ENCODE peak calls at places on chromosomes 5 and 9, in four cellular contexts. D, I, H and Q are unnamed samples.

GRCh38 chr9:4541281-4541680 is 51.0 kb downstream of the SLC1A1 start:
- DNase-seq in D (no peak), I (no peak), H (no peak), Q (no peak)

GRCh38 chr5:155046591-155046990 is 33.0 kb downstream of the KIF4B start:
- DNase-seq in D (no peak), I (peak), H (no peak), Q (no peak)

GRCh38 chr9:116276651-116277121 is 123.1 kb downstream of the PAPPA start:
- DNase-seq in D (no peak), I (peak), H (no peak), Q (no peak)

GRCh38 chr9:76987594-76988200 is 31.8 kb upstream of the FOXB2 start:
- DNase-seq in D (peak), I (peak), H (peak), Q (peak)

GRCh38 chr5:147522435-147522834 is 12.6 kb upstream of the DPYSL3 start:
- DNase-seq in D (no peak), I (no peak), H (no peak), Q (no peak)

GRCh38 chr5:67437905-67438845 is 241.6 kb upstream of the CD180 start:
- DNase-seq in D (no peak), I (no peak), H (no peak), Q (no peak)

GRCh38 chr5:113336975-113337374 is 97.8 kb downstream of the TSSK1B start:
- DNase-seq in D (peak), I (peak), H (no peak), Q (no peak)

GRCh38 chr9:17837931-17838330 is 259.1 kb downstream of the SH3GL2 start:
- DNase-seq in D (peak), I (no peak), H (no peak), Q (no peak)

GRCh38 chr5:159805021-159805420 is 111.3 kb upstream of the ADRA1B start:
- DNase-seq in D (no peak), I (no peak), H (no peak), Q (no peak)

GRCh38 chr9:83509372-83509771 is 28.8 kb downstream of the FRMD3 start:
- DNase-seq in D (no peak), I (no peak), H (no peak), Q (no peak)
- TF ChIP-seq CREM in D (no peak), I (no peak), H (no peak), Q (no peak)

GRCh38 chr9:18981471-18982245 is 51.4 kb downstream of the SAXO1 start:
- DNase-seq in D (no peak), I (no peak), H (no peak), Q (no peak)

GRCh38 chr9:18978188-18978587 is 54.8 kb downstream of the SAXO1 start:
- DNase-seq in D (peak), I (no peak), H (no peak), Q (no peak)

GRCh38 chr9:18976368-18977238 is 56.4 kb downstream of the SAXO1 start:
- DNase-seq in D (no peak), I (no peak), H (no peak), Q (no peak)

GRCh38 chr9:18980124-18980660 is 52.8 kb downstream of the SAXO1 start:
- DNase-seq in D (no peak), I (no peak), H (no peak), Q (no peak)

GRCh38 chr9:18979367-18979766 is 53.6 kb downstream of the SAXO1 start:
- DNase-seq in D (no peak), I (no peak), H (no peak), Q (no peak)
- TF ChIP-seq CREM in D (no peak), I (no peak), H (no peak), Q (no peak)

DNA sequence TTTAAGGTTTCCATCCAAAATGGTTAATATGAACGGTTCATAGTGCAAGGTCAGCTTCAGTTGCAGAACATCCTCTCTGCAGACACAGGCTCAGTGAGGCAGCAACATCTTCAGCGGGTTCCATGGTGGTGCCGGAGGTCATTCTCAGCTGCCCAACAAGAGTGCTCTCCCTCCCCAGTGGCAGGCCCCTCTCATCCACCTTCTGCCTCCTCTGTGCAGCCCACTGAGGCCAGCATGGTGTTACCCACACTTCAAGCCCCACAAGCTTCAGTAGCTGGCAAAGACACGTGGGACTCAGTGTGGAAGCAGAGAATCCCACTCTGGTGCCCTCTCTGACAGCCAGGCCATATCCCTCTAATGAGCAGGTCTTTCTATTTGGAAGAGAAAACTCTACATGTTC is 4.1 kb upstream of the ARSI start:
- DNase-seq in D (no peak), I (no peak), H (no peak), Q (no peak)
- TF ChIP-seq CREM in D (no peak), I (no peak), H (no peak), Q (no peak)

DNA sequence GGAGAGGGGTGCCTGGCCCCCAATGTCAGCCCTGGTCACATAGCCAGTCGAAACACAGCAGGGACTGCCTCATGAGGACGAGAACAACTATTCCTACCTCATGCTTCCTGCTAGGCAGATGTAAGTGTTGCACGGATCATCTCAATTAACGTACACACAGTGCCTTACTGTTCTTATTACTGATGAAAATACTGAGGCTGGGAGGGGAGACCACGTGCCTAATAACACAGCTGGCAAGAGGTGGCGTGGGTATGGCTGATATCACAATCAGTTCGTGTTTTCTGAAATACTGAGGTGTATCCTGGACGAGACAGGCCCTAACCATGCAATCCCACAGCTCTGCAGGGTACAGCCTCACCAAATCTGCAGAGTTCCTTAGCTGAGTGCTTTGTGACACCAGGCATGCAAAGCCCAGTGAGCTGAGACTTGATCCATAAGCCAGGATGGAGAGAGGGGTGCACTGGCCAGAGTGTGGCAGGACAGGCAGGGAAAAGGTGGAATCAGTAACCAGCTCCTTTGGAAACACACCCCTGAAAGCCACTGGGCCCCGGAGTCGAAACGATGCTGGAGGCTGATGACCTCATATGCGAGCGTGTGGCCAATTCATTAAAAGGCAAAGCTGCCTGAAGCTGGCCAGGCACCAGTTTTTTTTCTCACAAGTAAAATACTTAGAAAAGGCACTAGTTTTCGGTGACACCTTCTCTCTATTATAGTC is 64.0 kb downstream of the PRRT1B start:
- DNase-seq in D (no peak), I (no peak), H (no peak), Q (no peak)
- TF ChIP-seq CREM in D (no peak), I (no peak), H (no peak), Q (no peak)